ENCODE peak calls at places on chromosomes 11 and 22, in eight cellular contexts. W is A549, J is WERI-Rb-1, O is omental fat pad, P is GM06990, X is body of pancreas, A is hepatocyte, N is uterus. T is an unnamed sample.

GRCh38 chr11:93861808-93862207 is 11.4 kb upstream of the VSTM5 start:
- DNase-seq in W (no peak), J (no peak), O (no peak), P (no peak), X (no peak), A (no peak), N (no peak), T (no peak)

GRCh38 chr11:17529814-17530162 is 14.4 kb downstream of the USH1C start:
- DNase-seq in W (no peak), J (no peak), O (no peak), P (no peak), X (no peak), A (no peak), N (no peak), T (no peak)

GRCh38 chr11:93020248-93021088 is 51.0 kb downstream of the MTNR1B start:
- DNase-seq in W (peak), J (no peak), O (no peak), P (no peak), X (no peak), A (no peak), N (peak), T (no peak)

GRCh38 chr11:126544311-126545056 is 189.0 kb downstream of the ST3GAL4 start:
- DNase-seq in W (no peak), J (peak), O (no peak), P (no peak), X (peak), A (peak), N (peak), T (no peak)

GRCh38 chr11:77309401-77310085 is 8.1 kb upstream of the GDPD4 start:
- DNase-seq in W (no peak), J (no peak), O (no peak), P (no peak), X (no peak), A (no peak), N (no peak), T (no peak)

GRCh38 chr22:43850529-43850928 is 11.8 kb downstream of the SULT4A1 start:
- DNase-seq in W (no peak), J (no peak), O (no peak), P (no peak), X (no peak), A (no peak), N (no peak), T (no peak)

GRCh38 chr11:92266821-92267220 is 42.2 kb downstream of the FAT3 start:
- DNase-seq in W (no peak), J (no peak), O (no peak), P (no peak), X (no peak), A (peak), N (no peak), T (no peak)

GRCh38 chr11:72780291-72781062 is 13.4 kb downstream of the STARD10 start:
- DNase-seq in W (no peak), J (no peak), O (no peak), P (no peak), X (no peak), A (no peak), N (no peak), T (no peak)

GRCh38 chr22:48739348-48740085 is 1088.2 kb downstream of the BRD1 start:
- DNase-seq in W (no peak), J (no peak), O (no peak), P (no peak), X (no peak), A (no peak), N (no peak), T (no peak)

GRCh38 chr22:38754247-38755154 is 1.3 kb downstream of the SUN2 start:
- DNase-seq in W (no peak), J (peak), O (peak), P (no peak), X (peak), A (peak), N (peak), T (peak)

GRCh38 chr11:76265771-76266241 is 59.5 kb upstream of the WNT11 start:
- DNase-seq in W (no peak), J (no peak), O (no peak), P (no peak), X (peak), A (no peak), N (peak), T (no peak)

GRCh38 chr11:118660646-118661424 is 18.6 kb downstream of the TREH start:
- DNase-seq in W (no peak), J (peak), O (no peak), P (no peak), X (no peak), A (peak), N (no peak), T (no peak)

GRCh38 chr11:35138949-35139881 is at the start of gene CD44:
- DNase-seq in W (peak), J (no peak), O (peak), P (peak), X (peak), A (peak), N (peak), T (peak)

GRCh38 chr11:67387518-67387917 is 4.3 kb upstream of the RAD9A start:
- DNase-seq in W (no peak), J (peak), O (no peak), P (no peak), X (no peak), A (no peak), N (no peak), T (no peak)

GRCh38 chr11:69949327-69949726 is 128.8 kb upstream of the ANO1 start:
- DNase-seq in W (peak), J (no peak), O (no peak), P (no peak), X (peak), A (peak), N (no peak), T (no peak)

GRCh38 chr11:68692881-68693483 is 8.6 kb downstream of the GAL start:
- DNase-seq in W (no peak), J (no peak), O (no peak), P (no peak), X (no peak), A (no peak), N (no peak), T (no peak)

GRCh38 chr22:19420321-19420720 is 11.2 kb downstream of the HIRA start:
- DNase-seq in W (no peak), J (no peak), O (no peak), P (no peak), X (no peak), A (no peak), N (no peak), T (no peak)

GRCh38 chr11:61028135-61028729 is 56.8 kb downstream of the CD6 start:
- DNase-seq in W (no peak), J (no peak), O (no peak), P (peak), X (no peak), A (no peak), N (no peak), T (peak)

GRCh38 chr11:126113515-126113957 is 50.9 kb upstream of the CDON start:
- DNase-seq in W (peak), J (peak), O (peak), P (no peak), X (peak), A (peak), N (peak), T (no peak)

GRCh38 chr22:22462813-22463567 is 45.6 kb downstream of the ZNF280B start:
- DNase-seq in W (peak), J (no peak), O (no peak), P (no peak), X (no peak), A (no peak), N (no peak), T (no peak)

GRCh38 chr22:44424867-44425351 is 73.1 kb downstream of the RTL6 start:
- DNase-seq in W (no peak), J (no peak), O (no peak), P (no peak), X (peak), A (no peak), N (no peak), T (no peak)

GRCh38 chr11:123460006-123460700 is 30.1 kb downstream of the GRAMD1B start:
- DNase-seq in W (no peak), J (no peak), O (no peak), P (no peak), X (no peak), A (no peak), N (no peak), T (no peak)

GRCh38 chr11:123458501-123458900 is 28.4 kb downstream of the GRAMD1B start:
- DNase-seq in W (no peak), J (no peak), O (no peak), P (no peak), X (no peak), A (no peak), N (no peak), T (no peak)

GRCh38 chr11:123457187-123457770 is 27.2 kb downstream of the GRAMD1B start:
- DNase-seq in W (no peak), J (no peak), O (no peak), P (no peak), X (peak), A (no peak), N (no peak), T (no peak)

DNA sequence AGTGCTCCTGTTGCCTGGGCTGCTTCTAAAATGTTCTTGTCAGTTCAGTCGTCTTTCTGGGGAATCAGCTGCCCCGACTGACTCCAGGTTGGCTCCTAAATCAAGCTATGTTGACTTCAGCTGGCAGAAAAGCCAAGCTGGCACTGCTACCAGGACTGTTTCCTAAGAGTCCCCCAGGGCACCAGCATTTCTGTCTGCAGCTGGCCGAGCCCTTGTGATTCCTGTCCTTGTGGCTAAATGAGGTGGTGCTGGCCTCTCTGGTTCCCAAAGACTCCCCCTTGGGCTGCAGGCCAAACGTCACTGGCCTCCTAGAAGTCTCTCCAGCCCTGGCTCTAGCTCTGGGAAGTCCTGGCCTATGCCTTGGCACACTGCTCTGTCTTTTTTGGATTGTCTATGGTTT is 31.1 kb downstream of the GRAMD1B start:
- DNase-seq in W (no peak), J (no peak), O (no peak), P (no peak), X (no peak), A (no peak), N (no peak), T (no peak)
- TF ChIP-seq CTCF in W (no peak), J (no peak), O (no peak), P (no peak), X (no peak), A (no peak), N (no peak), T (no peak)

GRCh38 chr11:121589946-121590537 is 137.3 kb upstream of the SORL1-AS1 start:
- DNase-seq in W (no peak), J (no peak), O (no peak), P (peak), X (no peak), A (no peak), N (no peak), T (peak)
- TF ChIP-seq CTCF in W (no peak), J (no peak), O (no peak), P (no peak), X (no peak), A (no peak), N (no peak), T (no peak)

DNA sequence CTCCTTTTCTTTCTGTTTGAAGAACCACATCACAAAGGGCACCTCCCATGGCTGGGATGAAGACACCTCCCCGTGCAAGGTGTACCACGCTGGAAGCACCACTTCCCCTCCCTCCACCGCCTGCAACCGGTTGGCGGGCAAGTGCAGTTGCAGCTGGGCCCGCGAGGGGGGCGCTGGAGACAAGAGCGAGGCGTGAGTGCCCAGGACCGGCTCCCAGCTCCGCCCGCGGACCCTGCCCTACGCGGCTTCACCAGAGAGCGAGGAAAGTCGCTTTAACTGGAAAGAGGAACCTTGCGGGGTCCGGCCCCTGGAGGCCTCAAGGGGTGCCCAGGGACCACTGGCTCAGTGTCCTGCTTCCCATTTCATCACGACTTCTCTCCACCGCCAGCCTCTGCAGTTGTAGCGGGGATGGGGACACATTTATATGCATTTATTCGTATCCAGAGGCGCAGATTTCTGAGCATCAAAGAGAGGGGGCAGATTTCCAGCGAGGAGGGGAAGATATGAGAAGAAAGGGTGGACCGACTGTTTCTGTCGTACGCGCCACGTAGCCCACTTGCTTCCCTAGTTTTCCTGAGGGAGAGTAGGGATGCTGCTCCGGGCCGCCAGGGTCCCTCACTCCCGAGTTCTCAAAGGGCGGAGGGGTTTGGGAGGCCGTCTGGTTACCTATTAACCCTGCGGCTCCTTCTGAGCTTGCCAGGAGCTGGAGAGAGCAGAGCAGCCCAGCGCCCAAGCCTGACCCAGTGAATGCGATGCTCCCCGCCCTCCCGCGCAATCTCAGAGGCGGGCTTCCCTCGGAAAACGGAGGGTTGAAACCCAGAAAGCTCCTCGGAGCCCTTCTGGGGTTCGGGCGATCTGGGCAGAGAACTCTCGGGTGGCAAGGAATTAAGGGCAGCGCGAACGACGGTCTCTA is 3.5 kb downstream of the ESAM start:
- DNase-seq in W (peak), J (no peak), O (no peak), P (peak), X (peak), A (peak), N (peak), T (peak)
- TF ChIP-seq CTCF in W (peak), J (peak), O (peak), P (peak), X (peak), A (peak), N (peak), T (peak)

GRCh38 chr22:25449781-25450317 is 114.6 kb upstream of the GRK3 start:
- DNase-seq in W (no peak), J (no peak), O (no peak), P (no peak), X (no peak), A (no peak), N (no peak), T (no peak)

GRCh38 chr22:25453557-25453956 is 110.9 kb upstream of the GRK3 start:
- DNase-seq in W (no peak), J (no peak), O (no peak), P (no peak), X (no peak), A (no peak), N (no peak), T (no peak)

GRCh38 chr22:25451480-25452114 is 112.9 kb upstream of the GRK3 start:
- DNase-seq in W (no peak), J (no peak), O (no peak), P (no peak), X (no peak), A (no peak), N (no peak), T (no peak)

GRCh38 chr22:25452116-25452700 is 112.3 kb upstream of the GRK3 start:
- DNase-seq in W (no peak), J (no peak), O (no peak), P (no peak), X (no peak), A (no peak), N (no peak), T (no peak)

DNA sequence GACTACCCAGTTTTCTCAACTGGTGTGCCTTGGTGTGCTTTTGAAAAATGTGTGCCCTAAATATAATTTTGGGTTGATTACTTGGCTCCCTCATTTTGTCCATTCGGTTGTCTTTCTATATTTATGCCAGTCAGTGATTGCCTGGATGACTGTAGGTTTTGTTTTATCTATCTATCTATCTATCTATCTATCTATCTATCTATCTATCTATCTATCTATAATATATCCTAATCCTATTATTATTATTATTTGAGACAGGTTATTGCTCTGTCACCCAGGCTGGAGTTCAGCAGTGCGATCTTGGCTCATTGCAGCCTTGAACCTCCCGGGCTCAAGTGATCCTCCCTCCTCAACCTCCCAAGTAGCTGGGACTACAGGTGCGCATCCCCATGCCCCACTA is 111.4 kb upstream of the GRK3 start:
- DNase-seq in W (no peak), J (no peak), O (no peak), P (no peak), X (no peak), A (no peak), N (no peak), T (no peak)
- TF ChIP-seq CTCF in W (no peak), J (no peak), O (no peak), P (no peak), X (no peak), A (no peak), N (no peak), T (no peak)

DNA sequence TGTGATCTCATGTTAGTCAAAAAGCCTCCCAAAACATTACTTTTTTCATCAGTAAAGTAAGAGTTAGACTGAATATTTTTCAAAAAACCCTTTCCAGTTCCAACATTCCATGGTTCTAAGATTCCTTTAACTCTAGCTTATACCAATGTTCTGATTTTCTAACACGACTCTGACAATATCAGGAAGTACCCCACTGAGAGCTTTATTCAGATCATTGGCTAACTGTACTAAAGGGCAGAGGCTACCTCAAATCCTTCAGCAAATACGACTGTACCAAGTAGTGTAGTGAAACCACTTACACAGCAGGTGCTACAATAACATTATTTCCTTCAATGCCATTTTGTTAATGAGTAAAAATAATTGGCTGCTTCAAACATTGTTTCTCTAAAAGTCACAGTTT is 213.4 kb upstream of the PITPNB start:
- DNase-seq in W (no peak), J (no peak), O (no peak), P (no peak), X (no peak), A (no peak), N (no peak), T (no peak)
- TF ChIP-seq CTCF in W (no peak), J (no peak), O (no peak), P (no peak), X (no peak), A (no peak), N (no peak), T (no peak)